ENCODE peak calls at places on chromosomes 1 and 21, in five cellular contexts. A is esophagus squamous epithelium, M is Panc1, X is psoas muscle, J is body of pancreas. I is an unnamed sample.

GRCh38 chr1:116412480-116412798 is 39.4 kb downstream of the ATP1A1 start:
- DNase-seq in M (no peak), J (no peak), X (no peak), A (no peak), I (no peak)

GRCh38 chr1:228792601-228793000 is 57.3 kb downstream of the RHOU start:
- DNase-seq in M (no peak), X (no peak), A (no peak), J (no peak), I (no peak)

GRCh38 chr1:23529146-23530088 is 1.6 kb downstream of the E2F2 start:
- DNase-seq in J (peak), M (no peak), A (no peak), X (no peak), I (no peak)

GRCh38 chr1:32754282-32755097 is 51.9 kb upstream of the SYNC start:
- DNase-seq in M (no peak), J (peak), X (no peak), A (no peak), I (peak)

GRCh38 chr1:1088036-1088800 is 14.1 kb upstream of the RNF223 start:
- DNase-seq in J (no peak), A (no peak), X (peak), M (no peak), I (no peak)

GRCh38 chr21:37435120-37435519 is 68.5 kb downstream of the DYRK1A start:
- DNase-seq in M (no peak), X (peak), J (peak), A (no peak), I (no peak)

GRCh38 chr1:206143537-206144155 is 26.5 kb upstream of the AVPR1B start:
- DNase-seq in J (no peak), X (no peak), A (no peak), M (no peak), I (no peak)

GRCh38 chr1:95257758-95258157 is 23.7 kb downstream of the RWDD3 start:
- DNase-seq in J (no peak), X (no peak), A (no peak), M (no peak), I (no peak)

GRCh38 chr1:226939439-226940028 is 560 bp upstream of the COQ8A start:
- DNase-seq in M (no peak), J (peak), A (no peak), X (peak), I (peak)

GRCh38 chr1:179089827-179090482 is 8.1 kb downstream of the TOR3A start:
- DNase-seq in X (no peak), J (no peak), M (no peak), A (no peak), I (no peak)

GRCh38 chr1:32186077-32186476 is 6.6 kb downstream of the TXLNA start:
- DNase-seq in X (no peak), M (no peak), J (no peak), A (no peak), I (no peak)

GRCh38 chr21:37564924-37565529 is 198.5 kb downstream of the DYRK1A start:
- DNase-seq in A (no peak), X (no peak), M (no peak), J (peak), I (no peak)

GRCh38 chr1:227317541-227318002 is 720 bp downstream of the CDC42BPA start:
- DNase-seq in X (peak), A (no peak), J (peak), M (no peak), I (peak)

GRCh38 chr1:234756066-234756783 is 146.2 kb upstream of the IRF2BP2 start:
- DNase-seq in J (no peak), A (no peak), X (no peak), M (no peak), I (no peak)

GRCh38 chr1:170853302-170853701 is 82.0 kb upstream of the MROH9 start:
- DNase-seq in M (no peak), J (no peak), X (no peak), A (no peak), I (no peak)

GRCh38 chr1:234780531-234781162 is 170.7 kb upstream of the IRF2BP2 start:
- DNase-seq in X (peak), M (no peak), J (no peak), A (no peak), I (no peak)

GRCh38 chr21:39156024-39156423 is 27.2 kb downstream of the PSMG1 start:
- DNase-seq in X (no peak), A (no peak), M (no peak), J (no peak), I (no peak)

GRCh38 chr1:20380616-20381035 is 90.0 kb downstream of the VWA5B1 start:
- DNase-seq in A (no peak), J (no peak), X (no peak), M (no peak), I (no peak)

GRCh38 chr1:68104155-68104554 is 53.7 kb upstream of the DIRAS3 start:
- DNase-seq in M (no peak), J (no peak), A (no peak), X (no peak), I (no peak)

GRCh38 chr1:16256478-16256877 is 19.5 kb upstream of the CPLANE2 start:
- DNase-seq in J (no peak), M (no peak), X (no peak), A (no peak), I (no peak)

GRCh38 chr1:246677842-246678241 is 46.4 kb upstream of the SCCPDH start:
- DNase-seq in A (no peak), M (no peak), X (no peak), J (no peak), I (no peak)

GRCh38 chr21:35829014-35829525 is 231.3 kb downstream of the SETD4 start:
- DNase-seq in M (no peak), X (no peak), J (no peak), A (no peak), I (no peak)

GRCh38 chr1:143689781-143690180 is 282.0 kb downstream of the FAM72C start:
- DNase-seq in M (no peak), J (no peak), X (no peak), A (no peak), I (no peak)

GRCh38 chr1:168428063-168428731 is 115.6 kb downstream of the XCL2 start:
- DNase-seq in A (no peak), M (no peak), X (peak), J (peak), I (no peak)

GRCh38 chr1:46437723-46438122 is 43.6 kb downstream of the FAAH start:
- DNase-seq in A (no peak), J (no peak), M (no peak), X (no peak), I (no peak)

GRCh38 chr21:33514234-33514633 is 22.7 kb upstream of the DNAJC28 start:
- DNase-seq in M (no peak), X (no peak), A (no peak), J (no peak), I (no peak)

GRCh38 chr1:117897551-117897950 is 31.9 kb downstream of the GDAP2 start:
- DNase-seq in M (no peak), J (no peak), A (no peak), X (no peak), I (no peak)

GRCh38 chr1:201630582-201630981 is 91.7 kb downstream of the NAV1 start:
- DNase-seq in A (no peak), X (no peak), J (no peak), M (no peak), I (no peak)

GRCh38 chr1:204493882-204494280 is 724 bp downstream of the PIK3C2B start:
- DNase-seq in A (no peak), M (no peak), J (peak), X (peak), I (peak)

GRCh38 chr1:166170726-166171125 is 3.9 kb upstream of the FAM78B start:
- DNase-seq in X (no peak), M (no peak), J (no peak), A (no peak), I (no peak)

GRCh38 chr21:43345746-43346409 is 81.1 kb downstream of the SIK1 start:
- DNase-seq in X (no peak), J (no peak), A (no peak), M (no peak), I (no peak)

GRCh38 chr1:84756455-84757082 is 66.3 kb upstream of the SSX2IP start:
- DNase-seq in M (no peak), X (no peak), J (no peak), A (no peak), I (no peak)

GRCh38 chr1:237932806-237933205 is 42.1 kb upstream of the ZP4 start:
- DNase-seq in M (no peak), X (no peak), J (no peak), A (no peak), I (no peak)

GRCh38 chr1:89622895-89623294 is 10.0 kb upstream of the LRRC8C start:
- DNase-seq in M (no peak), X (no peak), J (no peak), A (no peak), I (no peak)
- H3K27ac ChIP-seq in M (no peak), X (no peak), J (no peak), A (no peak), I (no peak)

DNA sequence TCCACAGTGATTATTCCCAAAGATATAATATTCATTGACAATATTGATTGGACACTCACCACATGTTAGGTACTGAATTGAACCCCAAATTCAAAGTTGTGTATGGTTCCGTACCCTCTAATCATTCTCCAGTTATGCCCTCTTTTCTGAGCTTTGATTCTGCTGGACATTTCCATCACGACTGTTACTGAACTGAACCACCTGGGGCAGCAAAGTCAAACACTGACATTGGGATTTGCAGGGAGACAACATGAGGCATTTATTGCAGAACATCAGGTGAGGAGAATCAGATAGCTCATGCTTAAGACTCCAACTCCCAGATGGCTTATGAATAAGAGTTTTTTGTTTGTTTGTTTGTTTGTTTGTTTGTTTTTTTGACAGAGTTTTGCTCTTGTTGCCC is 420.9 kb downstream of the DISC1 start:
- DNase-seq in A (no peak), X (no peak), M (no peak), J (no peak), I (no peak)
- TF ChIP-seq CTCF in A (no peak), X (no peak), M (no peak), J (no peak), I (no peak)

GRCh38 chr1:225437710-225438437 is 10.0 kb upstream of the LBR start:
- DNase-seq in X (no peak), J (no peak), M (no peak), A (no peak), I (no peak)

GRCh38 chr1:225442156-225442555 is 14.3 kb upstream of the LBR start:
- DNase-seq in A (no peak), M (no peak), J (no peak), X (no peak), I (no peak)

GRCh38 chr1:225440380-225440957 is 12.6 kb upstream of the LBR start:
- DNase-seq in M (no peak), J (peak), X (no peak), A (no peak), I (no peak)

GRCh38 chr1:225445644-225446297 is 17.9 kb upstream of the LBR start:
- DNase-seq in X (no peak), J (no peak), A (no peak), M (no peak), I (no peak)

DNA sequence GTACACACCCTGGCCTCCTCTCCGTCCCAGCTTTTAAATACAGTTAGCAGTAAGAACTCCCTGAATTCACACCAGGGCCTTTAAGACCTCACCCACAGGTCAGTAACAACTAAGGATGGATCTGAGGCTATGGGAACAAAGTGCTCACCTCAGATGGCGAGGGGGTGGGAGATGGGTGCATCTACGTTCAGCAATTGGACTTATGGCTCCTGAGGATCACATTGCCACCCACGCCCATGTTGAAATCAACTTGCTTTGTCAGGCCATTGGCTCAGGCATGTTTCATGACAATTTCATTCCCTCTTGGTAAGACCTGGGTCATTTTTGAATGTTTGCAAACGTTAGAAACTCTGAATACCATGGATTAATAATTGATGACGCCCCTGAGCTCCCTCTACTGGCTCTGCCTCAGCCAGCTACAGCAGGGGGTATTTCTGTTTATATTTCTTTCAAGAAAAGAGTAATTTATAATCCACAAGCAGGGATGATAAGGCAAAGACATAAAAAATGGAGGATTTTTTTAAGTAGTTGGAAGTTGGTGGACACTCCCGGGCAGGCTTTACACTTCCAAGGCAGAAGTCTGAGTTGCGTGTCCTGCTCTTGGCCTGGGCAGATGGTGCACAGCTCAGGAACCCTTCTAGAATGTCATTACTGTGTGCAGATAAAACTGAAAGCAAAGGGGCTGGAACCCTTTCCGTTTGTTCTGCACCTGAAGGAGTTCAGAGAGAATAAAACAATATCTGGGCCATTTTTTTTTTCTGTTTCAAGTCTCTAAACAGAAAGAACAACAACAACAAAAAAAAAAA is 13.7 kb upstream of the LBR start:
- DNase-seq in J (peak), X (no peak), M (no peak), A (no peak), I (no peak)
- H3K27ac ChIP-seq in J (peak), X (peak), M (no peak), A (peak), I (no peak)

DNA sequence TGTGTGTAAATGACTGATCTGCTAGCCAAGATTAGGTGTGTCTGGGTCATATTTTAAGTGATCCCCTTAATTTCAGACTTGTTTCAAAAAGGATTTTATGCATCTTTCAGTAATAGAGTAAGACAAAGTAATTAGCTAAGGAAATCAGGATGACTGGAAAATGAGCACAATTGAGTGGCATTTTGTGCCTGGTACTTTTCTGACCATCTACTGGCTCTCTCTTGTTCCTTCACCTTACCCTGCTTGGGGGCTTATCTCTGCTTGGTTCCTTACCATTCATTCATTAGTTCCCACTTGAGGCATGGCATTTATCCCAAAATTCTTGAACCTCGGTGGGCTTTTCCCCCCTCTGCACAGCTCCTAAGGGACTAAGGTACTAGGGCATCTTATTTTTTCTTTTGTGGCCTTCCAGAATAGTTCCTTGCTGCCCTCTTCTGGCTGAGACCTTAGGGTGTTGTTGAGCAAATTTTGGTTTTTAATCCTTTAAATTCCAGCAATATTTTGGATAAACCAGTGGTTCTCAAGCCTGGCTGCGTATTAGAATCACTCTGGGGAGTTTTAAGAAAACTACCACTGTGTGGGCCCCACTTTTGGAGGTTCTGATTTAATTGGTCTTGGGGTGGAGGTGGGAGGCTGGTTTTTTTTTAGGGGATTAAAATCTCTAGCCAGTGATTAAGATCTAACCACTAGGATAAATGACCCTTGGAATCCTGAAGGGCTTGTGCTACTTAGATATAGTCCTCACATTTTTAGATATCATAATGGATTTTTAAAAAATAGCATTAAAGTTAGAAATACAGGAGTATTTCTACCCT is 50.8 kb downstream of the HS2ST1 start:
- DNase-seq in X (no peak), J (peak), A (no peak), M (peak), I (no peak)
- TF ChIP-seq CTCF in X (peak), J (peak), A (peak), M (peak), I (peak)

GRCh38 chr21:41764558-41765392 is 2.1 kb downstream of the RIPK4 start:
- DNase-seq in X (no peak), A (no peak), J (peak), M (no peak), I (no peak)
- H3K27ac ChIP-seq in X (no peak), A (peak), J (peak), M (peak), I (peak)